ENCODE peak calls at places on chromosomes 11 and 22, in eight cellular contexts. One of them, this sample, is unnamed.

GRCh38 chr11:128187829-128188228 is 399.5 kb downstream of the ETS1 start:
- DNase-seq in activated CD4-positive, alpha-beta memory T cell treated with anti-CD3 and anti-CD28 coated beads, Interleukin-2, amount 10 ng/mL, durations not matched to agents 7 days and 5 days: no peak
- DNase-seq in right cardiac atrium: no peak
- DNase-seq in NCI-H2107: no peak
- DNase-seq in pulmonary artery endothelial cell: no peak
- DNase-seq in activated CD8-positive, alpha-beta memory T cell treated with anti-CD3 and anti-CD28 coated beads for 4 hours: no peak
- DNase-seq in uterus: no peak
- DNase-seq in A549: no peak
- DNase-seq in this sample: no peak

GRCh38 chr11:7278314-7278917 is 26.7 kb downstream of the SYT9 start:
- DNase-seq in activated CD4-positive, alpha-beta memory T cell treated with anti-CD3 and anti-CD28 coated beads, Interleukin-2, amount 10 ng/mL, durations not matched to agents 7 days and 5 days: peak; percentile 17
- DNase-seq in right cardiac atrium: no peak
- DNase-seq in NCI-H2107: no peak
- DNase-seq in pulmonary artery endothelial cell: peak; percentile 8
- DNase-seq in activated CD8-positive, alpha-beta memory T cell treated with anti-CD3 and anti-CD28 coated beads for 4 hours: no peak
- DNase-seq in uterus: no peak
- DNase-seq in A549: peak; percentile 42
- DNase-seq in this sample: no peak

GRCh38 chr22:28514314-28514713 is 165.3 kb downstream of the TTC28 start:
- DNase-seq in activated CD4-positive, alpha-beta memory T cell treated with anti-CD3 and anti-CD28 coated beads, Interleukin-2, amount 10 ng/mL, durations not matched to agents 7 days and 5 days: no peak
- DNase-seq in right cardiac atrium: no peak
- DNase-seq in NCI-H2107: no peak
- DNase-seq in pulmonary artery endothelial cell: no peak
- DNase-seq in activated CD8-positive, alpha-beta memory T cell treated with anti-CD3 and anti-CD28 coated beads for 4 hours: no peak
- DNase-seq in uterus: no peak
- DNase-seq in A549: no peak
- DNase-seq in this sample: no peak

GRCh38 chr22:29810156-29810555 is 27.9 kb downstream of the ASCC2 start:
- DNase-seq in activated CD4-positive, alpha-beta memory T cell treated with anti-CD3 and anti-CD28 coated beads, Interleukin-2, amount 10 ng/mL, durations not matched to agents 7 days and 5 days: no peak
- DNase-seq in right cardiac atrium: no peak
- DNase-seq in NCI-H2107: no peak
- DNase-seq in pulmonary artery endothelial cell: no peak
- DNase-seq in activated CD8-positive, alpha-beta memory T cell treated with anti-CD3 and anti-CD28 coated beads for 4 hours: no peak
- DNase-seq in uterus: no peak
- DNase-seq in A549: no peak
- DNase-seq in this sample: no peak

GRCh38 chr11:65663634-65664200 is 1.0 kb upstream of the RELA start:
- DNase-seq in activated CD4-positive, alpha-beta memory T cell treated with anti-CD3 and anti-CD28 coated beads, Interleukin-2, amount 10 ng/mL, durations not matched to agents 7 days and 5 days: peak; percentile 50
- DNase-seq in right cardiac atrium: peak; percentile 88
- DNase-seq in NCI-H2107: no peak
- DNase-seq in pulmonary artery endothelial cell: no peak
- DNase-seq in activated CD8-positive, alpha-beta memory T cell treated with anti-CD3 and anti-CD28 coated beads for 4 hours: peak; percentile 25
- DNase-seq in uterus: peak; percentile 80
- DNase-seq in A549: no peak
- DNase-seq in this sample: no peak

GRCh38 chr22:41928416-41929157 is 2.0 kb upstream of the TNFRSF13C start:
- DNase-seq in activated CD4-positive, alpha-beta memory T cell treated with anti-CD3 and anti-CD28 coated beads, Interleukin-2, amount 10 ng/mL, durations not matched to agents 7 days and 5 days: no peak
- DNase-seq in right cardiac atrium: no peak
- DNase-seq in NCI-H2107: no peak
- DNase-seq in pulmonary artery endothelial cell: no peak
- DNase-seq in activated CD8-positive, alpha-beta memory T cell treated with anti-CD3 and anti-CD28 coated beads for 4 hours: no peak
- DNase-seq in uterus: no peak
- DNase-seq in A549: no peak
- DNase-seq in this sample: no peak

GRCh38 chr11:61369372-61370348 is 7.5 kb downstream of the TMEM138 start:
- DNase-seq in activated CD4-positive, alpha-beta memory T cell treated with anti-CD3 and anti-CD28 coated beads, Interleukin-2, amount 10 ng/mL, durations not matched to agents 7 days and 5 days: no peak
- DNase-seq in right cardiac atrium: peak; percentile 80
- DNase-seq in NCI-H2107: no peak
- DNase-seq in pulmonary artery endothelial cell: no peak
- DNase-seq in activated CD8-positive, alpha-beta memory T cell treated with anti-CD3 and anti-CD28 coated beads for 4 hours: no peak
- DNase-seq in uterus: peak; percentile 83
- DNase-seq in A549: no peak
- DNase-seq in this sample: peak; percentile 77

GRCh38 chr11:8566613-8567210 is 27.3 kb downstream of the STK33 start:
- DNase-seq in activated CD4-positive, alpha-beta memory T cell treated with anti-CD3 and anti-CD28 coated beads, Interleukin-2, amount 10 ng/mL, durations not matched to agents 7 days and 5 days: no peak
- DNase-seq in right cardiac atrium: no peak
- DNase-seq in NCI-H2107: no peak
- DNase-seq in pulmonary artery endothelial cell: peak; percentile 1
- DNase-seq in activated CD8-positive, alpha-beta memory T cell treated with anti-CD3 and anti-CD28 coated beads for 4 hours: no peak
- DNase-seq in uterus: no peak
- DNase-seq in A549: peak; percentile 44
- DNase-seq in this sample: peak; percentile 32

GRCh38 chr11:112157274-112157766 is 6.6 kb downstream of the IL18 start:
- DNase-seq in activated CD4-positive, alpha-beta memory T cell treated with anti-CD3 and anti-CD28 coated beads, Interleukin-2, amount 10 ng/mL, durations not matched to agents 7 days and 5 days: no peak
- DNase-seq in right cardiac atrium: no peak
- DNase-seq in NCI-H2107: no peak
- DNase-seq in pulmonary artery endothelial cell: peak; percentile 60
- DNase-seq in activated CD8-positive, alpha-beta memory T cell treated with anti-CD3 and anti-CD28 coated beads for 4 hours: no peak
- DNase-seq in uterus: no peak
- DNase-seq in A549: peak; percentile 95
- DNase-seq in this sample: no peak

GRCh38 chr11:62497132-62497915 is 49.3 kb downstream of the AHNAK start:
- DNase-seq in activated CD4-positive, alpha-beta memory T cell treated with anti-CD3 and anti-CD28 coated beads, Interleukin-2, amount 10 ng/mL, durations not matched to agents 7 days and 5 days: peak; percentile 21
- DNase-seq in right cardiac atrium: no peak
- DNase-seq in NCI-H2107: no peak
- DNase-seq in pulmonary artery endothelial cell: peak; percentile 32
- DNase-seq in activated CD8-positive, alpha-beta memory T cell treated with anti-CD3 and anti-CD28 coated beads for 4 hours: no peak
- DNase-seq in uterus: no peak
- DNase-seq in A549: peak; percentile 85
- DNase-seq in this sample: peak; percentile 13

GRCh38 chr11:12161137-12161536 is 50.7 kb downstream of the MICAL2 start:
- DNase-seq in activated CD4-positive, alpha-beta memory T cell treated with anti-CD3 and anti-CD28 coated beads, Interleukin-2, amount 10 ng/mL, durations not matched to agents 7 days and 5 days: peak; percentile 11
- DNase-seq in right cardiac atrium: no peak
- DNase-seq in NCI-H2107: no peak
- DNase-seq in pulmonary artery endothelial cell: no peak
- DNase-seq in activated CD8-positive, alpha-beta memory T cell treated with anti-CD3 and anti-CD28 coated beads for 4 hours: no peak
- DNase-seq in uterus: no peak
- DNase-seq in A549: no peak
- DNase-seq in this sample: no peak

GRCh38 chr11:84854498-84854880 is 772.7 kb downstream of the DLG2 start:
- DNase-seq in activated CD4-positive, alpha-beta memory T cell treated with anti-CD3 and anti-CD28 coated beads, Interleukin-2, amount 10 ng/mL, durations not matched to agents 7 days and 5 days: no peak
- DNase-seq in right cardiac atrium: no peak
- DNase-seq in NCI-H2107: no peak
- DNase-seq in pulmonary artery endothelial cell: no peak
- DNase-seq in activated CD8-positive, alpha-beta memory T cell treated with anti-CD3 and anti-CD28 coated beads for 4 hours: no peak
- DNase-seq in uterus: no peak
- DNase-seq in A549: no peak
- DNase-seq in this sample: no peak

GRCh38 chr22:24503137-24503850 is 8.2 kb downstream of the UPB1 start:
- DNase-seq in activated CD4-positive, alpha-beta memory T cell treated with anti-CD3 and anti-CD28 coated beads, Interleukin-2, amount 10 ng/mL, durations not matched to agents 7 days and 5 days: peak; percentile 66
- DNase-seq in right cardiac atrium: peak; percentile 76
- DNase-seq in NCI-H2107: no peak
- DNase-seq in pulmonary artery endothelial cell: peak; percentile 17
- DNase-seq in activated CD8-positive, alpha-beta memory T cell treated with anti-CD3 and anti-CD28 coated beads for 4 hours: peak; percentile 46
- DNase-seq in uterus: peak; percentile 40
- DNase-seq in A549: peak; percentile 36
- DNase-seq in this sample: peak; percentile 85

GRCh38 chr11:134224710-134225662 is 515 bp downstream of the VPS26B start:
- DNase-seq in activated CD4-positive, alpha-beta memory T cell treated with anti-CD3 and anti-CD28 coated beads, Interleukin-2, amount 10 ng/mL, durations not matched to agents 7 days and 5 days: peak; percentile 74
- DNase-seq in right cardiac atrium: peak; percentile 91
- DNase-seq in NCI-H2107: peak; percentile 49
- DNase-seq in pulmonary artery endothelial cell: no peak
- DNase-seq in activated CD8-positive, alpha-beta memory T cell treated with anti-CD3 and anti-CD28 coated beads for 4 hours: peak; percentile 43
- DNase-seq in uterus: peak; percentile 39
- DNase-seq in A549: peak; percentile 10
- DNase-seq in this sample: no peak

GRCh38 chr22:39872548-39872947 is 21.0 kb downstream of the ENTHD1 start:
- DNase-seq in activated CD4-positive, alpha-beta memory T cell treated with anti-CD3 and anti-CD28 coated beads, Interleukin-2, amount 10 ng/mL, durations not matched to agents 7 days and 5 days: no peak
- DNase-seq in right cardiac atrium: no peak
- DNase-seq in NCI-H2107: no peak
- DNase-seq in pulmonary artery endothelial cell: no peak
- DNase-seq in activated CD8-positive, alpha-beta memory T cell treated with anti-CD3 and anti-CD28 coated beads for 4 hours: no peak
- DNase-seq in uterus: no peak
- DNase-seq in A549: no peak
- DNase-seq in this sample: no peak

GRCh38 chr11:114412946-114413345 is 12.5 kb downstream of the RBM7 start:
- DNase-seq in activated CD4-positive, alpha-beta memory T cell treated with anti-CD3 and anti-CD28 coated beads, Interleukin-2, amount 10 ng/mL, durations not matched to agents 7 days and 5 days: no peak
- DNase-seq in right cardiac atrium: no peak
- DNase-seq in NCI-H2107: no peak
- DNase-seq in pulmonary artery endothelial cell: no peak
- DNase-seq in activated CD8-positive, alpha-beta memory T cell treated with anti-CD3 and anti-CD28 coated beads for 4 hours: no peak
- DNase-seq in uterus: no peak
- DNase-seq in A549: no peak
- DNase-seq in this sample: no peak

GRCh38 chr11:117827521-117828511 is 3.3 kb upstream of the FXYD2 start:
- DNase-seq in activated CD4-positive, alpha-beta memory T cell treated with anti-CD3 and anti-CD28 coated beads, Interleukin-2, amount 10 ng/mL, durations not matched to agents 7 days and 5 days: peak; percentile 22
- DNase-seq in right cardiac atrium: no peak
- DNase-seq in NCI-H2107: no peak
- DNase-seq in pulmonary artery endothelial cell: no peak
- DNase-seq in activated CD8-positive, alpha-beta memory T cell treated with anti-CD3 and anti-CD28 coated beads for 4 hours: no peak
- DNase-seq in uterus: peak; percentile 14
- DNase-seq in A549: no peak
- DNase-seq in this sample: no peak

GRCh38 chr11:71489311-71490043 is 36.5 kb downstream of the NADSYN1 start:
- DNase-seq in activated CD4-positive, alpha-beta memory T cell treated with anti-CD3 and anti-CD28 coated beads, Interleukin-2, amount 10 ng/mL, durations not matched to agents 7 days and 5 days: peak; percentile 50
- DNase-seq in right cardiac atrium: no peak
- DNase-seq in NCI-H2107: no peak
- DNase-seq in pulmonary artery endothelial cell: peak; percentile 55
- DNase-seq in activated CD8-positive, alpha-beta memory T cell treated with anti-CD3 and anti-CD28 coated beads for 4 hours: no peak
- DNase-seq in uterus: no peak
- DNase-seq in A549: peak; percentile 23
- DNase-seq in this sample: peak; percentile 27

GRCh38 chr22:28977050-28977449 is 84.6 kb downstream of the C22orf31 start:
- DNase-seq in activated CD4-positive, alpha-beta memory T cell treated with anti-CD3 and anti-CD28 coated beads, Interleukin-2, amount 10 ng/mL, durations not matched to agents 7 days and 5 days: no peak
- DNase-seq in right cardiac atrium: no peak
- DNase-seq in NCI-H2107: no peak
- DNase-seq in pulmonary artery endothelial cell: no peak
- DNase-seq in activated CD8-positive, alpha-beta memory T cell treated with anti-CD3 and anti-CD28 coated beads for 4 hours: no peak
- DNase-seq in uterus: no peak
- DNase-seq in A549: no peak
- DNase-seq in this sample: no peak

GRCh38 chr11:26806209-26806608 is 84.3 kb upstream of the SLC5A12 start:
- DNase-seq in activated CD4-positive, alpha-beta memory T cell treated with anti-CD3 and anti-CD28 coated beads, Interleukin-2, amount 10 ng/mL, durations not matched to agents 7 days and 5 days: no peak
- DNase-seq in right cardiac atrium: no peak
- DNase-seq in NCI-H2107: no peak
- DNase-seq in pulmonary artery endothelial cell: no peak
- DNase-seq in activated CD8-positive, alpha-beta memory T cell treated with anti-CD3 and anti-CD28 coated beads for 4 hours: no peak
- DNase-seq in uterus: no peak
- DNase-seq in A549: no peak
- DNase-seq in this sample: no peak

GRCh38 chr22:45991108-45991507 is 14.1 kb upstream of the WNT7B start:
- DNase-seq in activated CD4-positive, alpha-beta memory T cell treated with anti-CD3 and anti-CD28 coated beads, Interleukin-2, amount 10 ng/mL, durations not matched to agents 7 days and 5 days: no peak
- DNase-seq in right cardiac atrium: no peak
- DNase-seq in NCI-H2107: no peak
- DNase-seq in pulmonary artery endothelial cell: no peak
- DNase-seq in activated CD8-positive, alpha-beta memory T cell treated with anti-CD3 and anti-CD28 coated beads for 4 hours: no peak
- DNase-seq in uterus: no peak
- DNase-seq in A549: no peak
- DNase-seq in this sample: no peak

GRCh38 chr11:84056696-84057095 is 770.5 kb upstream of the CCDC90B start:
- DNase-seq in activated CD4-positive, alpha-beta memory T cell treated with anti-CD3 and anti-CD28 coated beads, Interleukin-2, amount 10 ng/mL, durations not matched to agents 7 days and 5 days: no peak
- DNase-seq in right cardiac atrium: no peak
- DNase-seq in NCI-H2107: no peak
- DNase-seq in pulmonary artery endothelial cell: no peak
- DNase-seq in activated CD8-positive, alpha-beta memory T cell treated with anti-CD3 and anti-CD28 coated beads for 4 hours: no peak
- DNase-seq in uterus: no peak
- DNase-seq in A549: no peak
- DNase-seq in this sample: no peak

GRCh38 chr22:22348127-22348814 is 103.7 kb downstream of the VPREB1 start:
- DNase-seq in activated CD4-positive, alpha-beta memory T cell treated with anti-CD3 and anti-CD28 coated beads, Interleukin-2, amount 10 ng/mL, durations not matched to agents 7 days and 5 days: no peak
- DNase-seq in right cardiac atrium: no peak
- DNase-seq in NCI-H2107: no peak
- DNase-seq in pulmonary artery endothelial cell: no peak
- DNase-seq in activated CD8-positive, alpha-beta memory T cell treated with anti-CD3 and anti-CD28 coated beads for 4 hours: no peak
- DNase-seq in uterus: no peak
- DNase-seq in A549: peak; percentile 7
- DNase-seq in this sample: no peak

GRCh38 chr11:45321669-45322068 is 35.5 kb upstream of the SYT13 start:
- DNase-seq in activated CD4-positive, alpha-beta memory T cell treated with anti-CD3 and anti-CD28 coated beads, Interleukin-2, amount 10 ng/mL, durations not matched to agents 7 days and 5 days: no peak
- DNase-seq in right cardiac atrium: no peak
- DNase-seq in NCI-H2107: no peak
- DNase-seq in pulmonary artery endothelial cell: no peak
- DNase-seq in activated CD8-positive, alpha-beta memory T cell treated with anti-CD3 and anti-CD28 coated beads for 4 hours: no peak
- DNase-seq in uterus: no peak
- DNase-seq in A549: no peak
- DNase-seq in this sample: no peak

GRCh38 chr11:811446-812245 is 1.9 kb downstream of the RPLP2 start:
- DNase-seq in activated CD4-positive, alpha-beta memory T cell treated with anti-CD3 and anti-CD28 coated beads, Interleukin-2, amount 10 ng/mL, durations not matched to agents 7 days and 5 days: no peak
- DNase-seq in right cardiac atrium: no peak
- DNase-seq in NCI-H2107: no peak
- DNase-seq in pulmonary artery endothelial cell: no peak
- DNase-seq in activated CD8-positive, alpha-beta memory T cell treated with anti-CD3 and anti-CD28 coated beads for 4 hours: no peak
- DNase-seq in uterus: no peak
- DNase-seq in A549: no peak
- DNase-seq in this sample: no peak

GRCh38 chr22:25582946-25583345 is 18.5 kb downstream of the GRK3 start:
- DNase-seq in activated CD4-positive, alpha-beta memory T cell treated with anti-CD3 and anti-CD28 coated beads, Interleukin-2, amount 10 ng/mL, durations not matched to agents 7 days and 5 days: no peak
- DNase-seq in right cardiac atrium: no peak
- DNase-seq in NCI-H2107: no peak
- DNase-seq in pulmonary artery endothelial cell: no peak
- DNase-seq in activated CD8-positive, alpha-beta memory T cell treated with anti-CD3 and anti-CD28 coated beads for 4 hours: no peak
- DNase-seq in uterus: no peak
- DNase-seq in A549: no peak
- DNase-seq in this sample: no peak

GRCh38 chr22:20238567-20239062 is 29.5 kb downstream of the RTN4R start:
- DNase-seq in activated CD4-positive, alpha-beta memory T cell treated with anti-CD3 and anti-CD28 coated beads, Interleukin-2, amount 10 ng/mL, durations not matched to agents 7 days and 5 days: peak; percentile 70
- DNase-seq in right cardiac atrium: peak; percentile 81
- DNase-seq in NCI-H2107: no peak
- DNase-seq in pulmonary artery endothelial cell: no peak
- DNase-seq in activated CD8-positive, alpha-beta memory T cell treated with anti-CD3 and anti-CD28 coated beads for 4 hours: no peak
- DNase-seq in uterus: peak; percentile 43
- DNase-seq in A549: peak; percentile 48
- DNase-seq in this sample: no peak